ENCODE peak calls at places on chromosomes 4 and X, in seven cellular contexts. One of them, this sample, is unnamed.

GRCh38 chr4:128483041-128483440 is 195.4 kb upstream of the PGRMC2 start:
- DNase-seq in MM.1S: no peak
- DNase-seq in cardiac muscle cell: no peak
- DNase-seq in Panc1: no peak
- DNase-seq in SK-N-MC: no peak
- DNase-seq in GM23338: no peak
- DNase-seq in naive thymus-derived CD4-positive, alpha-beta T cell: no peak
- DNase-seq in this sample: no peak

GRCh38 chr4:52643190-52643589 is 15.9 kb downstream of the USP46 start:
- DNase-seq in SK-N-MC: no peak
- DNase-seq in cardiac muscle cell: no peak
- DNase-seq in Panc1: no peak
- DNase-seq in MM.1S: no peak
- DNase-seq in GM23338: no peak
- DNase-seq in naive thymus-derived CD4-positive, alpha-beta T cell: no peak
- DNase-seq in this sample: no peak

GRCh38 chr4:89737888-89738287 is 99.1 kb downstream of the SNCA start:
- DNase-seq in cardiac muscle cell: no peak
- DNase-seq in GM23338: no peak
- DNase-seq in MM.1S: no peak
- DNase-seq in Panc1: no peak
- DNase-seq in SK-N-MC: no peak
- DNase-seq in naive thymus-derived CD4-positive, alpha-beta T cell: no peak
- DNase-seq in this sample: no peak

GRCh38 chr4:121439669-121440068 is 58.9 kb upstream of the QRFPR start:
- DNase-seq in cardiac muscle cell: no peak
- DNase-seq in MM.1S: no peak
- DNase-seq in Panc1: no peak
- DNase-seq in SK-N-MC: no peak
- DNase-seq in naive thymus-derived CD4-positive, alpha-beta T cell: no peak
- DNase-seq in GM23338: no peak
- DNase-seq in this sample: no peak

GRCh38 chrX:24925430-24925829 is 90.3 kb downstream of the ARX start:
- DNase-seq in SK-N-MC: no peak
- DNase-seq in MM.1S: no peak
- DNase-seq in naive thymus-derived CD4-positive, alpha-beta T cell: no peak
- DNase-seq in cardiac muscle cell: no peak
- DNase-seq in GM23338: no peak
- DNase-seq in Panc1: no peak
- DNase-seq in this sample: no peak

GRCh38 chrX:53256446-53257041 is 24.8 kb downstream of the IQSEC2 start:
- DNase-seq in SK-N-MC: no peak
- DNase-seq in GM23338: peak; percentile 38
- DNase-seq in cardiac muscle cell: no peak
- DNase-seq in Panc1: no peak
- DNase-seq in naive thymus-derived CD4-positive, alpha-beta T cell: no peak
- DNase-seq in MM.1S: no peak
- DNase-seq in this sample: no peak

GRCh38 chr4:893276-893994 is 38.7 kb downstream of the GAK start:
- DNase-seq in MM.1S: no peak
- DNase-seq in naive thymus-derived CD4-positive, alpha-beta T cell: no peak
- DNase-seq in GM23338: no peak
- DNase-seq in SK-N-MC: no peak
- DNase-seq in cardiac muscle cell: no peak
- DNase-seq in Panc1: no peak
- DNase-seq in this sample: no peak

GRCh38 chr4:19329631-19330030 is 922.1 kb upstream of the SLIT2 start:
- DNase-seq in SK-N-MC: no peak
- DNase-seq in GM23338: no peak
- DNase-seq in Panc1: no peak
- DNase-seq in cardiac muscle cell: no peak
- DNase-seq in MM.1S: no peak
- DNase-seq in naive thymus-derived CD4-positive, alpha-beta T cell: no peak
- DNase-seq in this sample: no peak

GRCh38 chrX:68929332-68930150 is 100.7 kb downstream of the EFNB1 start:
- DNase-seq in SK-N-MC: no peak
- DNase-seq in cardiac muscle cell: no peak
- DNase-seq in MM.1S: no peak
- DNase-seq in GM23338: no peak
- DNase-seq in naive thymus-derived CD4-positive, alpha-beta T cell: no peak
- DNase-seq in Panc1: no peak
- DNase-seq in this sample: peak; percentile 40

GRCh38 chr4:181281451-181281850 is 961.8 kb upstream of the TENM3 start:
- DNase-seq in cardiac muscle cell: no peak
- DNase-seq in naive thymus-derived CD4-positive, alpha-beta T cell: no peak
- DNase-seq in Panc1: no peak
- DNase-seq in GM23338: no peak
- DNase-seq in MM.1S: no peak
- DNase-seq in SK-N-MC: no peak
- DNase-seq in this sample: no peak

GRCh38 chrX:71910526-71911022 is at the start of gene NHSL2:
- DNase-seq in SK-N-MC: no peak
- DNase-seq in MM.1S: peak; percentile 50
- DNase-seq in GM23338: peak; percentile 55
- DNase-seq in cardiac muscle cell: peak; percentile 51
- DNase-seq in Panc1: no peak
- DNase-seq in naive thymus-derived CD4-positive, alpha-beta T cell: no peak
- DNase-seq in this sample: peak; percentile 21

GRCh38 chrX:37796805-37797204 is 16.9 kb downstream of the CYBB start:
- DNase-seq in cardiac muscle cell: peak; percentile 39
- DNase-seq in SK-N-MC: no peak
- DNase-seq in naive thymus-derived CD4-positive, alpha-beta T cell: no peak
- DNase-seq in MM.1S: peak; percentile 67
- DNase-seq in GM23338: no peak
- DNase-seq in Panc1: no peak
- DNase-seq in this sample: no peak

GRCh38 chr4:164753873-164754488 is at the start of gene SMIM31:
- DNase-seq in naive thymus-derived CD4-positive, alpha-beta T cell: no peak
- DNase-seq in SK-N-MC: no peak
- DNase-seq in GM23338: no peak
- DNase-seq in Panc1: no peak
- DNase-seq in cardiac muscle cell: no peak
- DNase-seq in MM.1S: no peak
- DNase-seq in this sample: no peak

GRCh38 chr4:142815834-142816233 is 30.3 kb downstream of the INPP4B start:
- DNase-seq in MM.1S: no peak
- DNase-seq in Panc1: no peak
- DNase-seq in cardiac muscle cell: no peak
- DNase-seq in SK-N-MC: no peak
- DNase-seq in GM23338: no peak
- DNase-seq in naive thymus-derived CD4-positive, alpha-beta T cell: no peak
- DNase-seq in this sample: no peak

GRCh38 chr4:24042094-24042493 is 152.2 kb upstream of the PPARGC1A start:
- DNase-seq in GM23338: no peak
- DNase-seq in cardiac muscle cell: no peak
- DNase-seq in naive thymus-derived CD4-positive, alpha-beta T cell: no peak
- DNase-seq in MM.1S: no peak
- DNase-seq in Panc1: no peak
- DNase-seq in SK-N-MC: peak; percentile 22
- DNase-seq in this sample: no peak

GRCh38 chr4:153448003-153448731 is 18.0 kb upstream of the TMEM131L start:
- DNase-seq in GM23338: no peak
- DNase-seq in SK-N-MC: no peak
- DNase-seq in naive thymus-derived CD4-positive, alpha-beta T cell: no peak
- DNase-seq in Panc1: no peak
- DNase-seq in MM.1S: no peak
- DNase-seq in cardiac muscle cell: no peak
- DNase-seq in this sample: no peak

GRCh38 chr4:93772858-93773257 is 55.7 kb upstream of the ATOH1 start:
- DNase-seq in naive thymus-derived CD4-positive, alpha-beta T cell: no peak
- DNase-seq in GM23338: no peak
- DNase-seq in MM.1S: no peak
- DNase-seq in Panc1: no peak
- DNase-seq in cardiac muscle cell: no peak
- DNase-seq in SK-N-MC: no peak
- DNase-seq in this sample: no peak

GRCh38 chr4:148495463-148495862 is 53.2 kb upstream of the NR3C2 start:
- DNase-seq in SK-N-MC: no peak
- DNase-seq in MM.1S: no peak
- DNase-seq in GM23338: no peak
- DNase-seq in cardiac muscle cell: no peak
- DNase-seq in Panc1: no peak
- DNase-seq in naive thymus-derived CD4-positive, alpha-beta T cell: no peak
- DNase-seq in this sample: no peak

GRCh38 chr4:108031427-108032083 is 41.9 kb downstream of the HADH start:
- DNase-seq in cardiac muscle cell: no peak
- DNase-seq in Panc1: no peak
- DNase-seq in GM23338: peak; percentile 27
- DNase-seq in MM.1S: no peak
- DNase-seq in naive thymus-derived CD4-positive, alpha-beta T cell: no peak
- DNase-seq in SK-N-MC: no peak
- DNase-seq in this sample: no peak

DNA sequence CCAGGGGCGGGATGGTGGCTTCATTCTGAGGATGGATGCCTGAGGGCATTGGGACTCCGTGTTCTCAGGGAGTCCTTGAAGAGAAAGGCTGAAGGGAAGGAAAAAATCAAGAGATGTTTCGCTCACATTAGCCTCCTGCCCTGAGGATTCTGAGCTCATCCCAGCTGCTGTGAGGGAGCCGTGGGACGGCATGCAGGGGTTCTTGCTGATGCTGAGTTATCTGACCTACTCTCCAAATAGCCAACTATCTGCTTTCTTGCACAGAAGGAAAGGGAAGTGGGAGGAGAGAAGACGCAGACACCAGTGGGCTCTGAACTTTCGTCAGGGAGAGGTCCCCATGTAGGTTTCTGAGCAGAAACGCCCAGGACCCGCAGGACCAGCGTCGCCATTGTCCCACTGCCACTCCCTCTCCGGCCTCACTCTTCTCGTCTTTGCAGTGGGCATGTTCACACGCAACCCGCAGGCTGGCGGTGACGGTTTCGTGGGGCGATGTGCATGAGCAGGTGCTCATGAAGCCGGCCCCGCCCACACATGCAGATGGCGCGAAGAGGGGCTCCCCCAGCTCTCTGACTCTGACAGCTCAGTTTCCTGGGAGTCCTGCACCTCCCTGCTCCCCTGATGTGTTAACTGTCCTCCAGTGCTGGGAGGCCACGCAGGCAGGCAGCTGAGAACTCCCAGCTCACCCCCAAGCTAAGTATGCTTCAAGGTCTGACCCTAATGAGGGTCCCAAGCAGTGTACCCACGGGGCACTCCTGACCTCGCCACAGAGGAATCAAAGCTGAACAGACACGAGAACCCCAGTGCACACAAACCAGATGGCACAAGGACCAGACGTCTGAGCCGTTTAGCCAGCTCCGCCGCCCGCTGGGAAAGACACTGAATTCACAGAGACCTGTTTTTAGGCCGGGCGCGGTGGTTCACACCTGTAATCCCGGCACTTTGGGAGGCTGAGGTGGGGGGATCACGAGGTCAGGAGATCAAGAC is 13.6 kb upstream of the ABLIM2 start:
- DNase-seq in SK-N-MC: no peak
- DNase-seq in cardiac muscle cell: no peak
- DNase-seq in naive thymus-derived CD4-positive, alpha-beta T cell: no peak
- DNase-seq in GM23338: no peak
- DNase-seq in MM.1S: no peak
- DNase-seq in Panc1: no peak
- DNase-seq in this sample: no peak
- H3K4me3 ChIP-seq in SK-N-MC: no peak overlapping the region
- H3K4me3 ChIP-seq in cardiac muscle cell: no peak overlapping the region
- H3K4me3 ChIP-seq in naive thymus-derived CD4-positive, alpha-beta T cell: no peak overlapping the region
- H3K4me3 ChIP-seq in GM23338: no peak overlapping the region
- H3K4me3 ChIP-seq in MM.1S: no peak overlapping the region
- H3K4me3 ChIP-seq in Panc1: no peak overlapping the region
- H3K4me3 ChIP-seq in this sample: no peak overlapping the region

DNA sequence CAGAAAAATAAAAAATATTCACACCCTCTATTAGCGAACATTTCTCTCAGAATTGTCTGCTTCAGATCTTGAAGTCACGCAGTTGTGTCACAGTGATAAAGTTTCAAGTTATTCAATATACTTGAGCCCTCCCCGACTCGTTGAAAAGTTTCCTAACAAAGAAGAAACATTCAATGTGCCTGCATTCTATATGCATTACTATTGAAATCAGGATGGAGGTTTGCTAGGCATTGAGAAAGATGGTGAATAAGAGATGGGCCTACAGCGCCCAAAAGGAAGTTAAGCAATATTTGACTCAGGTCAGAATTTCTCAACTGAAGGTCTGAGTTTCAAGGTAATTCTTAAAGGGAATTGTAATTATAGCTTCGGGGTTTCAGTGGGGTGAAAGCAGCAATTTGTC is 6.1 kb downstream of the TCEANC start:
- DNase-seq in MM.1S: no peak
- DNase-seq in cardiac muscle cell: no peak
- DNase-seq in naive thymus-derived CD4-positive, alpha-beta T cell: no peak
- DNase-seq in Panc1: no peak
- DNase-seq in GM23338: no peak
- DNase-seq in SK-N-MC: no peak
- DNase-seq in this sample: no peak
- H3K4me3 ChIP-seq in MM.1S: no peak overlapping the region
- H3K4me3 ChIP-seq in cardiac muscle cell: no peak overlapping the region
- H3K4me3 ChIP-seq in naive thymus-derived CD4-positive, alpha-beta T cell: no peak overlapping the region
- H3K4me3 ChIP-seq in Panc1: no peak overlapping the region
- H3K4me3 ChIP-seq in GM23338: no peak overlapping the region
- H3K4me3 ChIP-seq in SK-N-MC: no peak overlapping the region
- H3K4me3 ChIP-seq in this sample: no peak overlapping the region

GRCh38 chr4:140003851-140004579 is 150.0 kb downstream of the MAML3 start:
- DNase-seq in Panc1: no peak
- DNase-seq in GM23338: no peak
- DNase-seq in naive thymus-derived CD4-positive, alpha-beta T cell: no peak
- DNase-seq in SK-N-MC: no peak
- DNase-seq in cardiac muscle cell: peak; percentile 35
- DNase-seq in MM.1S: no peak
- DNase-seq in this sample: no peak

GRCh38 chr4:140005699-140006098 is 148.3 kb downstream of the MAML3 start:
- DNase-seq in naive thymus-derived CD4-positive, alpha-beta T cell: no peak
- DNase-seq in SK-N-MC: no peak
- DNase-seq in GM23338: no peak
- DNase-seq in cardiac muscle cell: no peak
- DNase-seq in MM.1S: no peak
- DNase-seq in Panc1: no peak
- DNase-seq in this sample: no peak

GRCh38 chr4:140000232-140000631 is 153.8 kb downstream of the MAML3 start:
- DNase-seq in Panc1: no peak
- DNase-seq in GM23338: no peak
- DNase-seq in MM.1S: no peak
- DNase-seq in SK-N-MC: no peak
- DNase-seq in naive thymus-derived CD4-positive, alpha-beta T cell: no peak
- DNase-seq in cardiac muscle cell: no peak
- DNase-seq in this sample: no peak

GRCh38 chr4:140004580-140005314 is 149.2 kb downstream of the MAML3 start:
- DNase-seq in Panc1: no peak
- DNase-seq in SK-N-MC: no peak
- DNase-seq in MM.1S: no peak
- DNase-seq in cardiac muscle cell: peak; percentile 55
- DNase-seq in GM23338: peak; percentile 73
- DNase-seq in naive thymus-derived CD4-positive, alpha-beta T cell: no peak
- DNase-seq in this sample: peak; percentile 55
- H3K4me3 ChIP-seq in Panc1: peak overlapping the region; percentile 49
- H3K4me3 ChIP-seq in SK-N-MC: no peak overlapping the region
- H3K4me3 ChIP-seq in MM.1S: no peak overlapping the region
- H3K4me3 ChIP-seq in cardiac muscle cell: peak overlapping the region; percentile 14
- H3K4me3 ChIP-seq in GM23338: peak overlapping the region; percentile 37
- H3K4me3 ChIP-seq in naive thymus-derived CD4-positive, alpha-beta T cell: no peak overlapping the region
- H3K4me3 ChIP-seq in this sample: peak overlapping the region; percentile 19

DNA sequence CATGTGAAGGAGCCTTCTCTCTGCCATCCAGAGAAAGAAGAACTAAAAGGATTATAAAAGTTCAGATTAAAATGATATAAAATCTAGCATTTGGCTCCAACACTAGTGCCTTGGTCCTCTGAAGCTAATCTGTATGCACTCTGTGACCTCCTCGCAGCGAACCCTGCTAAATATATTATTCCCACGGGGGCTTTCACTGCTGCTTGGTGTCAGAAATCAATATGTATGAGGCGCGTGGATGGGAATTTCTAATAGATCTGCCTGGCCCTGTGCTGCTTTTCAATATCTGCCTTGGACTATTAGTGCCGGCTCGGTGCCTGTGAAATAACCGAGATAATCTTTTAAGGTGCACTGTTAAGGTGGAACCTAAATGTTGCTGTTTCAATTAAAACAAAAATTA is 69.7 kb downstream of the CXXC4 start:
- DNase-seq in SK-N-MC: no peak
- DNase-seq in MM.1S: no peak
- DNase-seq in GM23338: no peak
- DNase-seq in naive thymus-derived CD4-positive, alpha-beta T cell: no peak
- DNase-seq in Panc1: no peak
- DNase-seq in cardiac muscle cell: peak; percentile 10
- DNase-seq in this sample: peak; percentile 1
- H3K4me3 ChIP-seq in SK-N-MC: peak overlapping the region; percentile 57
- H3K4me3 ChIP-seq in MM.1S: no peak overlapping the region
- H3K4me3 ChIP-seq in GM23338: no peak overlapping the region
- H3K4me3 ChIP-seq in naive thymus-derived CD4-positive, alpha-beta T cell: no peak overlapping the region
- H3K4me3 ChIP-seq in Panc1: peak overlapping the region; percentile 37
- H3K4me3 ChIP-seq in cardiac muscle cell: no peak overlapping the region
- H3K4me3 ChIP-seq in this sample: peak overlapping the region; percentile 25